ENCODE peak calls at places on chromosomes 1 and 21, in ten cellular contexts. H, L, X, D, B, O, I, F, R and T are unnamed samples.
A peak's percentile ranks its signal among the peaks of the same experiment; 100 is the strongest.

GRCh38 chr1:204709960-204710912 is 24.7 kb upstream of the LRRN2 start:
- DNase-seq in H (no peak), L (no peak), X (no peak), D (no peak), B (no peak), O (no peak), I (no peak), F (no peak), R (no peak), T (no peak)

GRCh38 chr21:25572895-25573310 is 34.4 kb downstream of the MRPL39 start:
- DNase-seq in H (no peak), L (no peak), X (no peak), D (no peak), B (no peak), O (no peak), I (peak; percentile 56), F (peak; percentile 35), R (no peak), T (no peak)

GRCh38 chr1:228172591-228173527 is 7.3 kb downstream of the IBA57 start:
- DNase-seq in H (no peak), L (no peak), X (no peak), D (no peak), B (peak; percentile 60), O (no peak), I (no peak), F (no peak), R (no peak), T (no peak)

GRCh38 chr1:2593251-2593878 is 6.8 kb downstream of the PRXL2B start:
- DNase-seq in H (no peak), L (no peak), X (no peak), D (no peak), B (peak; percentile 63), O (no peak), I (no peak), F (no peak), R (no peak), T (no peak)

GRCh38 chr1:175388286-175388685 is 195.7 kb upstream of the KIAA0040 start:
- DNase-seq in H (no peak), L (no peak), X (no peak), D (no peak), B (no peak), O (no peak), I (no peak), F (no peak), R (no peak), T (no peak)

GRCh38 chr1:208200116-208200515 is 44.1 kb downstream of the PLXNA2 start:
- DNase-seq in H (no peak), L (no peak), X (no peak), D (no peak), B (no peak), O (no peak), I (no peak), F (no peak), R (no peak), T (no peak)

GRCh38 chr1:79859212-79859948 is 852.9 kb upstream of the ADGRL4 start:
- DNase-seq in H (no peak), L (peak; percentile 29), X (no peak), D (peak; percentile 12), B (no peak), O (no peak), I (peak; percentile 83), F (peak; percentile 97), R (no peak), T (no peak)

GRCh38 chr1:108747128-108747827 is 804 bp downstream of the STXBP3 start:
- DNase-seq in H (peak; percentile 68), L (peak; percentile 37), X (peak; percentile 79), D (peak; percentile 85), B (peak; percentile 95), O (peak; percentile 66), I (peak; percentile 89), F (peak; percentile 87), R (peak; percentile 58), T (peak; percentile 63)

GRCh38 chr1:229229721-229230135 is 41.2 kb upstream of the RAB4A start:
- DNase-seq in H (no peak), L (no peak), X (peak; percentile 85), D (no peak), B (peak; percentile 93), O (peak; percentile 76), I (no peak), F (no peak), R (no peak), T (no peak)

GRCh38 chr1:229229137-229229720 is 41.7 kb upstream of the RAB4A start:
- DNase-seq in H (peak; percentile 20), L (peak; percentile 60), X (peak; percentile 60), D (peak; percentile 74), B (peak; percentile 34), O (no peak), I (peak; percentile 18), F (no peak), R (no peak), T (no peak)

GRCh38 chr1:229230893-229231753 is 39.8 kb upstream of the RAB4A start:
- DNase-seq in H (no peak), L (no peak), X (peak; percentile 89), D (peak; percentile 62), B (peak; percentile 61), O (no peak), I (peak; percentile 36), F (no peak), R (no peak), T (no peak)

GRCh38 chr1:229230136-229230892 is 40.6 kb upstream of the RAB4A start:
- DNase-seq in H (peak; percentile 37), L (no peak), X (no peak), D (peak; percentile 44), B (no peak), O (no peak), I (no peak), F (no peak), R (no peak), T (no peak)

GRCh38 chr1:229231754-229232119 is 39.2 kb upstream of the RAB4A start:
- DNase-seq in H (no peak), L (no peak), X (no peak), D (no peak), B (no peak), O (no peak), I (no peak), F (no peak), R (no peak), T (no peak)
- TF ChIP-seq CTCF in H (no peak), L (peak; percentile 11), X (no peak), D (no peak), B (no peak), O (no peak), I (no peak), F (no peak), R (peak; percentile 26), T (no peak)

GRCh38 chr21:34333150-34333739 is 30.6 kb upstream of the KCNE2 start:
- DNase-seq in H (no peak), L (no peak), X (no peak), D (no peak), B (no peak), O (no peak), I (peak; percentile 89), F (no peak), R (no peak), T (no peak)

GRCh38 chr21:34335316-34335715 is 28.5 kb upstream of the KCNE2 start:
- DNase-seq in H (no peak), L (no peak), X (no peak), D (no peak), B (no peak), O (no peak), I (peak; percentile 70), F (no peak), R (no peak), T (no peak)

GRCh38 chr21:34330055-34330454 is 33.8 kb upstream of the KCNE2 start:
- DNase-seq in H (no peak), L (no peak), X (no peak), D (no peak), B (no peak), O (no peak), I (no peak), F (no peak), R (no peak), T (no peak)
- TF ChIP-seq CTCF in H (no peak), L (no peak), X (no peak), D (no peak), B (no peak), O (no peak), I (no peak), F (no peak), R (no peak), T (no peak)

GRCh38 chr1:234498448-234499118 is 19.6 kb upstream of the TARBP1 start:
- DNase-seq in H (no peak), L (no peak), X (no peak), D (no peak), B (no peak), O (no peak), I (no peak), F (no peak), R (no peak), T (no peak)

GRCh38 chr1:234494049-234494448 is 15.1 kb upstream of the TARBP1 start:
- DNase-seq in H (no peak), L (no peak), X (no peak), D (no peak), B (no peak), O (no peak), I (no peak), F (no peak), R (no peak), T (no peak)

GRCh38 chr1:234499119-234500039 is 20.4 kb upstream of the TARBP1 start:
- DNase-seq in H (peak; percentile 91), L (no peak), X (peak; percentile 91), D (peak; percentile 74), B (peak; percentile 96), O (peak; percentile 94), I (peak; percentile 91), F (peak; percentile 84), R (peak; percentile 95), T (peak; percentile 93)

GRCh38 chr1:234497589-234497988 is 18.6 kb upstream of the TARBP1 start:
- DNase-seq in H (no peak), L (no peak), X (no peak), D (no peak), B (no peak), O (no peak), I (no peak), F (no peak), R (no peak), T (no peak)

DNA sequence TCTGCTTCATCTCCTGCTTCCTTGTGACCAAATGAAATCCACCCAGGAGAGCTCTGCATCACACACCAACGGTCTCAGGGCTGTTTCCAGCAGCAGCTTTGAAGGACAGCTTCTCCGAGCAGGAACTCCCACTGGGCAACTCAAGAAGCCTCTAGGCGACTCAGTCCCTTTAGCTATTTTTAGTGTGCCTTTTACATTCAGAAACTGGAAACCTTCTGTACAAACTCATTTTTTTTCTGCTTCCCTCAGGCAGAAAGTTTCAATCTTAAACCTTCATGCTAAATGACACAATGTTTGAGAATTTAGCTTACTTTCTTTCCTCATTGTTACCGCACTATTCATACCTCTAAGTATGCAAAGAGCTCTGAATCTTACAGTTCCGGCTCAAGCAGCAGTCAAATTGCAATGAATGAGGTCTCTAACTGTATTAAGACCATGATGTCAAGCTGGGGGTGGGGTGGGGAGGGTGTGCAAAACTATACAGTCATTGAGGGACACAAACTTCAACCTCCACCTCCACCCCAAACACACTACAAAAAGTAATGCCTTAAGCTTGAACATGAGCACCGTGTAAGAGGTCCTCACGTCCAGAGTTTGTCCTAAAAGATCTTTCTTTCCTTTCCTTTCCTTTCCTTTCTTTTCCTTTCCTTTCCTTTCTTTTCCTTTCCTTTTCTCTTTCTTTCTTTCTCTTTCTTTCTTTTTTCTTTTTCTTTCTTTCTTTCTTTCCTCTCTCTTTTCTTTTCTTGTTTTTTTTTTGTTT is 16.4 kb upstream of the TARBP1 start:
- DNase-seq in H (no peak), L (peak; percentile 85), X (no peak), D (peak; percentile 53), B (no peak), O (no peak), I (peak; percentile 97), F (no peak), R (no peak), T (no peak)
- TF ChIP-seq CTCF in H (no peak), L (no peak), X (no peak), D (no peak), B (no peak), O (no peak), I (no peak), F (no peak), R (no peak), T (no peak)

DNA sequence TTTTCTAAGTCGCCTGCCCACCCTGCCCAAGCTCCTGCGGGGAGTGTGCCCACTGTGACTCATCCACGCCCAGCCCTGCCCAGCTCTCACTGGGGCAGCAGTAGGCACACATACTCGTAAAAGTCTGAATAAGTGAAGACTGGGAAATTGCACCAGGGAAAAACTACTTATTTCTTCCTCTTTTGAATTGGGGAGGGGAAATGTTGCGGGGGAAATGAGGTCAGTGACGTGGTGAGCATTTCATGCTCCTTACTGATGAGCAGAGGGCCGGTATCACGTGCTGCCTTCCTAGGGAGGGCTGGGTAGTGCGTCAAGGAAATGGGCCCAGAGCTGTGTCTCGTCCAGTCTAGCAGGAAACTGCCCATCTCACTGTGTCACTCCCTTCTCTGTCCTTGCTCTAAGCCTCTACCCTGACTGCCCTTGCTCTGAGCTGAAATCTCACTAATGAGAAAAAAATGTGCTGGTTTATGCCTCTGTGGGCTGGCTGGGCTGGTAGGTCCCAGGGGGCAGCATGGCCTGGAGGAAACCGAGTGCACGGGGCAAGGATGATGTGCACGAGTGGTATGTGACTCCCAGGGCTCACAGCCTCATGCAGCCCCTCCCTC is 13.5 kb upstream of the TNFRSF1B start:
- DNase-seq in H (no peak), L (no peak), X (no peak), D (no peak), B (no peak), O (peak; percentile 53), I (peak; percentile 75), F (peak; percentile 49), R (no peak), T (no peak)
- TF ChIP-seq CTCF in H (no peak), L (no peak), X (no peak), D (no peak), B (no peak), O (no peak), I (no peak), F (no peak), R (no peak), T (no peak)